ENCODE peak calls at places on chromosomes 16 and 17, in six cellular contexts. One of them, this sample, is unnamed.

GRCh38 chr16:77869997-77870813 is 81.8 kb downstream of the VAT1L start:
- DNase-seq in hepatocyte: peak; percentile 21
- DNase-seq in HAP-1: no peak
- DNase-seq in H1: no peak
- DNase-seq in GM10248: no peak
- DNase-seq in activated CD4-positive, alpha-beta T cell treated with anti-CD3 and anti-CD28 coated beads, Interleukin-2, amount 50 U/mL, for 1 hour: no peak
- DNase-seq in this sample: peak; percentile 54

GRCh38 chr17:65592131-65592965 is 30.9 kb upstream of the AXIN2 start:
- DNase-seq in hepatocyte: no peak
- DNase-seq in HAP-1: no peak
- DNase-seq in H1: no peak
- DNase-seq in GM10248: no peak
- DNase-seq in activated CD4-positive, alpha-beta T cell treated with anti-CD3 and anti-CD28 coated beads, Interleukin-2, amount 50 U/mL, for 1 hour: no peak
- DNase-seq in this sample: no peak

GRCh38 chr17:80649200-80649644 is 104.6 kb downstream of the RPTOR start:
- DNase-seq in activated CD4-positive, alpha-beta T cell treated with anti-CD3 and anti-CD28 coated beads, Interleukin-2, amount 50 U/mL, for 1 hour: no peak
- DNase-seq in HAP-1: no peak
- DNase-seq in hepatocyte: no peak
- DNase-seq in H1: no peak
- DNase-seq in GM10248: no peak
- DNase-seq in this sample: no peak

GRCh38 chr16:49699718-49700117 is 156.2 kb downstream of the ZNF423 start:
- DNase-seq in H1: no peak
- DNase-seq in activated CD4-positive, alpha-beta T cell treated with anti-CD3 and anti-CD28 coated beads, Interleukin-2, amount 50 U/mL, for 1 hour: no peak
- DNase-seq in hepatocyte: no peak
- DNase-seq in HAP-1: no peak
- DNase-seq in GM10248: no peak
- DNase-seq in this sample: no peak

GRCh38 chr16:27224271-27224737 is 21.0 kb downstream of the KDM8 start:
- DNase-seq in H1: no peak
- DNase-seq in GM10248: no peak
- DNase-seq in hepatocyte: no peak
- DNase-seq in activated CD4-positive, alpha-beta T cell treated with anti-CD3 and anti-CD28 coated beads, Interleukin-2, amount 50 U/mL, for 1 hour: no peak
- DNase-seq in HAP-1: no peak
- DNase-seq in this sample: no peak

GRCh38 chr17:50890675-50891516 is 24.7 kb upstream of the TOB1 start:
- DNase-seq in GM10248: no peak
- DNase-seq in activated CD4-positive, alpha-beta T cell treated with anti-CD3 and anti-CD28 coated beads, Interleukin-2, amount 50 U/mL, for 1 hour: no peak
- DNase-seq in HAP-1: no peak
- DNase-seq in H1: no peak
- DNase-seq in hepatocyte: peak; percentile 64
- DNase-seq in this sample: no peak

GRCh38 chr16:55225972-55226542 is 97.9 kb upstream of the IRX6 start:
- DNase-seq in hepatocyte: no peak
- DNase-seq in GM10248: no peak
- DNase-seq in H1: no peak
- DNase-seq in activated CD4-positive, alpha-beta T cell treated with anti-CD3 and anti-CD28 coated beads, Interleukin-2, amount 50 U/mL, for 1 hour: no peak
- DNase-seq in HAP-1: no peak
- DNase-seq in this sample: no peak

GRCh38 chr17:61989509-61989908 is 61.7 kb upstream of the INTS2 start:
- DNase-seq in HAP-1: no peak
- DNase-seq in GM10248: no peak
- DNase-seq in activated CD4-positive, alpha-beta T cell treated with anti-CD3 and anti-CD28 coated beads, Interleukin-2, amount 50 U/mL, for 1 hour: no peak
- DNase-seq in hepatocyte: no peak
- DNase-seq in H1: no peak
- DNase-seq in this sample: no peak

GRCh38 chr17:4487820-4488716 is 10.6 kb upstream of the SPNS2 start:
- DNase-seq in GM10248: no peak
- DNase-seq in hepatocyte: no peak
- DNase-seq in H1: no peak
- DNase-seq in activated CD4-positive, alpha-beta T cell treated with anti-CD3 and anti-CD28 coated beads, Interleukin-2, amount 50 U/mL, for 1 hour: no peak
- DNase-seq in HAP-1: no peak
- DNase-seq in this sample: no peak

GRCh38 chr17:17533901-17534441 is 37.8 kb upstream of the RASD1 start:
- DNase-seq in H1: no peak
- DNase-seq in hepatocyte: peak; percentile 60
- DNase-seq in GM10248: no peak
- DNase-seq in HAP-1: no peak
- DNase-seq in activated CD4-positive, alpha-beta T cell treated with anti-CD3 and anti-CD28 coated beads, Interleukin-2, amount 50 U/mL, for 1 hour: no peak
- DNase-seq in this sample: no peak

GRCh38 chr16:77467929-77468328 is 33.1 kb upstream of the ADAMTS18 start:
- DNase-seq in GM10248: no peak
- DNase-seq in hepatocyte: no peak
- DNase-seq in H1: no peak
- DNase-seq in activated CD4-positive, alpha-beta T cell treated with anti-CD3 and anti-CD28 coated beads, Interleukin-2, amount 50 U/mL, for 1 hour: no peak
- DNase-seq in HAP-1: no peak
- DNase-seq in this sample: no peak

GRCh38 chr16:30874821-30875717 is 18.8 kb downstream of the BCL7C start:
- DNase-seq in GM10248: peak; percentile 89
- DNase-seq in hepatocyte: peak; percentile 95
- DNase-seq in HAP-1: peak; percentile 96
- DNase-seq in activated CD4-positive, alpha-beta T cell treated with anti-CD3 and anti-CD28 coated beads, Interleukin-2, amount 50 U/mL, for 1 hour: peak; percentile 87
- DNase-seq in H1: peak; percentile 94
- DNase-seq in this sample: peak; percentile 98

GRCh38 chr16:57652695-57653471 is 15.2 kb upstream of the ADGRG3 start:
- DNase-seq in activated CD4-positive, alpha-beta T cell treated with anti-CD3 and anti-CD28 coated beads, Interleukin-2, amount 50 U/mL, for 1 hour: no peak
- DNase-seq in hepatocyte: no peak
- DNase-seq in HAP-1: no peak
- DNase-seq in GM10248: no peak
- DNase-seq in H1: no peak
- DNase-seq in this sample: no peak